ENCODE peak calls at places on chromosomes 1 and 21, in four cellular contexts. M, P, L and N are unnamed samples.

GRCh38 chr1:46113948-46114347 is 18.5 kb downstream of the PIK3R3 start:
- DNase-seq in L (no peak), P (no peak), M (no peak), N (no peak)

GRCh38 chr1:158071106-158071505 is 77.7 kb downstream of the KIRREL1 start:
- DNase-seq in P (peak; percentile 23), L (no peak), M (peak; percentile 22), N (no peak)

GRCh38 chr21:29091032-29091431 is 17.6 kb upstream of the CCT8 start:
- DNase-seq in P (peak; percentile 79), L (no peak), M (no peak), N (no peak)

GRCh38 chr1:6447818-6448748 is 17.9 kb downstream of the TNFRSF25 start:
- DNase-seq in P (no peak), M (no peak), L (no peak), N (peak; percentile 81)

GRCh38 chr1:213733708-213734107 is 254.1 kb upstream of the PROX1 start:
- DNase-seq in P (no peak), L (peak; percentile 38), M (no peak), N (peak; percentile 85)

GRCh38 chr1:39623053-39623452 is 16.4 kb downstream of the HEYL start:
- DNase-seq in L (no peak), M (no peak), P (no peak), N (no peak)

GRCh38 chr1:12285496-12286143 is 55.8 kb downstream of the VPS13D start:
- DNase-seq in P (peak; percentile 38), L (no peak), M (no peak), N (no peak)

GRCh38 chr1:41241748-41242644 is at the start of gene SCMH1:
- DNase-seq in M (no peak), L (peak; percentile 67), P (peak; percentile 38), N (no peak)

GRCh38 chr1:226643167-226643566 is 94.6 kb downstream of the STUM start:
- DNase-seq in P (peak; percentile 44), M (peak; percentile 52), L (no peak), N (no peak)

GRCh38 chr1:53890522-53890941 is 935 bp upstream of the YIPF1 start:
- DNase-seq in P (no peak), L (no peak), M (no peak), N (no peak)

GRCh38 chr21:34510148-34511142 is 1.6 kb downstream of the KCNE1 start:
- DNase-seq in L (peak; percentile 77), P (peak; percentile 81), M (no peak), N (peak; percentile 67)

GRCh38 chr1:42767510-42767924 is 468 bp downstream of the C1orf50 start:
- DNase-seq in P (no peak), L (no peak), M (no peak), N (peak; percentile 32)

GRCh38 chr1:2946999-2947650 is 74.1 kb upstream of the ACTRT2 start:
- DNase-seq in P (no peak), L (no peak), M (no peak), N (no peak)

GRCh38 chr1:220391426-220391825 is 119.2 kb upstream of the RAB3GAP2 start:
- DNase-seq in M (no peak), L (no peak), P (no peak), N (no peak)

GRCh38 chr1:34758751-34759150 is 789 bp upstream of the GJB4 start:
- DNase-seq in P (no peak), M (no peak), L (no peak), N (no peak)

GRCh38 chr1:111204211-111204883 is 3.9 kb upstream of the DENND2D start:
- DNase-seq in L (peak; percentile 69), P (no peak), M (no peak), N (no peak)

GRCh38 chr1:201490708-201491131 is 16.2 kb downstream of the CSRP1 start:
- DNase-seq in P (peak; percentile 55), L (no peak), M (no peak), N (no peak)

GRCh38 chr1:92972413-92973129 is 11.3 kb upstream of the DIPK1A start:
- DNase-seq in M (no peak), P (no peak), L (no peak), N (no peak)

GRCh38 chr1:108154323-108154722 is 45.8 kb downstream of the SLC25A24 start:
- DNase-seq in M (no peak), P (no peak), L (no peak), N (no peak)

GRCh38 chr1:230807029-230807428 is 59.8 kb downstream of the CAPN9 start:
- DNase-seq in L (no peak), P (no peak), M (peak; percentile 94), N (no peak)